ENCODE peak calls at places on chromosome X, in six cellular contexts. K, Z, R, C, T and Y are unnamed samples.

GRCh38 chrX:129930941-129931410 is 25.0 kb downstream of the UTP14A start:
- DNase-seq in K (no peak), Z (no peak), R (peak), C (peak), T (no peak), Y (no peak)

GRCh38 chrX:10168226-10168625 is 11.5 kb downstream of the CLCN4 start:
- DNase-seq in K (no peak), Z (no peak), R (no peak), C (no peak), T (no peak), Y (no peak)

GRCh38 chrX:38061335-38061734 is 55.0 kb downstream of the SYTL5 start:
- DNase-seq in K (no peak), Z (no peak), R (peak), C (no peak), T (no peak), Y (no peak)

GRCh38 chrX:71671043-71671829 is 3.9 kb downstream of the LOC101059915 start:
- DNase-seq in K (no peak), Z (no peak), R (no peak), C (peak), T (peak), Y (no peak)

GRCh38 chrX:38192007-38192625 is 28.6 kb downstream of the SRPX start:
- DNase-seq in K (no peak), Z (no peak), R (peak), C (peak), T (no peak), Y (peak)

GRCh38 chrX:73127700-73128241 is 48.5 kb upstream of the PABPC1L2A start:
- DNase-seq in K (no peak), Z (no peak), R (no peak), C (no peak), T (peak), Y (peak)

GRCh38 chrX:135449637-135450550 is 28.1 kb downstream of the SMIM10L2A start:
- DNase-seq in K (no peak), Z (no peak), R (no peak), C (no peak), T (no peak), Y (no peak)

GRCh38 chrX:3757510-3758025 is 44.1 kb upstream of the PRKX start:
- DNase-seq in K (peak), Z (no peak), R (no peak), C (no peak), T (no peak), Y (no peak)

GRCh38 chrX:69216911-69217310 is 51.7 kb upstream of the PJA1 start:
- DNase-seq in K (no peak), Z (no peak), R (no peak), C (no peak), T (peak), Y (no peak)

GRCh38 chrX:123206222-123206621 is 22.1 kb downstream of the GRIA3 start:
- DNase-seq in K (no peak), Z (no peak), R (no peak), C (no peak), T (no peak), Y (peak)

GRCh38 chrX:130665214-130665613 is 237.8 kb downstream of the ENOX2 start:
- DNase-seq in K (no peak), Z (no peak), R (no peak), C (no peak), T (no peak), Y (no peak)

GRCh38 chrX:7169627-7170026 is 21.7 kb upstream of the PUDP start:
- DNase-seq in K (no peak), Z (no peak), R (no peak), C (no peak), T (no peak), Y (no peak)

GRCh38 chrX:17432158-17432557 is 57.2 kb downstream of the NHS start:
- DNase-seq in K (no peak), Z (no peak), R (no peak), C (no peak), T (no peak), Y (no peak)

GRCh38 chrX:41022579-41022978 is 62.7 kb upstream of the USP9X start:
- DNase-seq in K (peak), Z (no peak), R (no peak), C (no peak), T (no peak), Y (no peak)

GRCh38 chrX:114774691-114775090 is 190.8 kb downstream of the HTR2C start:
- DNase-seq in K (no peak), Z (no peak), R (no peak), C (no peak), T (no peak), Y (no peak)
- TF ChIP-seq CTCF in K (peak), Z (no peak), R (no peak), C (no peak), T (no peak), Y (no peak)

GRCh38 chrX:140697618-140698017 is 11.9 kb upstream of the LINC00632 start:
- DNase-seq in K (no peak), Z (no peak), R (no peak), C (no peak), T (no peak), Y (no peak)
- TF ChIP-seq CTCF in K (no peak), Z (no peak), R (no peak), C (no peak), T (no peak), Y (no peak)

GRCh38 chrX:24498181-24498580 is 33.1 kb downstream of the PDK3 start:
- DNase-seq in K (no peak), Z (no peak), R (peak), C (peak), T (no peak), Y (peak)
- TF ChIP-seq CTCF in K (peak), Z (no peak), R (no peak), C (peak), T (no peak), Y (no peak)

GRCh38 chrX:125678258-125678657 is 358.6 kb downstream of the TEX13C start:
- DNase-seq in K (no peak), Z (no peak), R (no peak), C (no peak), T (no peak), Y (no peak)

GRCh38 chrX:125680366-125680765 is 360.7 kb downstream of the TEX13C start:
- DNase-seq in K (no peak), Z (no peak), R (no peak), C (no peak), T (no peak), Y (no peak)

GRCh38 chrX:125681507-125681906 is 361.8 kb downstream of the TEX13C start:
- DNase-seq in K (no peak), Z (no peak), R (no peak), C (no peak), T (no peak), Y (no peak)

GRCh38 chrX:125681058-125681457 is 361.4 kb downstream of the TEX13C start:
- DNase-seq in K (no peak), Z (no peak), R (no peak), C (no peak), T (no peak), Y (no peak)
- TF ChIP-seq CTCF in K (no peak), Z (no peak), R (no peak), C (no peak), T (no peak), Y (no peak)

DNA sequence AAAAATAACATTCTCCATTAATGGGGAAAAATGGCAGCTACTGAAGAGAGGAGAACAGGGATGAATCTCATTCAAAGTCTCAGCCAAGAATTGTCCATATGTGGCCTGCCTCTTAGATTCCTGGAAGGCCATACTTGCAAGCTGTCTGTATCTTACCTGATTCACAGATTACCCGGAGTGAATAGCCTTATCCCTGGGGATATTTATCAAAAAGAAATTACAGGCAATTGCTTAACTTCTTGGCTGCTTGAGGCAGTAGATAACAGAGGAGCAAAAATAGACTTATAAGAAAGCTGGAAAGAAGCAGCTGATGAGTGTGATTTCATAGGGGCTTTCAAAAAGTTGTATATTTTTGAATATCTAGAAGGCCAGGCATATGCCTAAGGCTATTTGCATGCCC is 68.8 kb upstream of the PPP1R2C start:
- DNase-seq in K (no peak), Z (no peak), R (no peak), C (no peak), T (no peak), Y (no peak)
- TF ChIP-seq CTCF in K (no peak), Z (no peak), R (no peak), C (no peak), T (no peak), Y (no peak)

DNA sequence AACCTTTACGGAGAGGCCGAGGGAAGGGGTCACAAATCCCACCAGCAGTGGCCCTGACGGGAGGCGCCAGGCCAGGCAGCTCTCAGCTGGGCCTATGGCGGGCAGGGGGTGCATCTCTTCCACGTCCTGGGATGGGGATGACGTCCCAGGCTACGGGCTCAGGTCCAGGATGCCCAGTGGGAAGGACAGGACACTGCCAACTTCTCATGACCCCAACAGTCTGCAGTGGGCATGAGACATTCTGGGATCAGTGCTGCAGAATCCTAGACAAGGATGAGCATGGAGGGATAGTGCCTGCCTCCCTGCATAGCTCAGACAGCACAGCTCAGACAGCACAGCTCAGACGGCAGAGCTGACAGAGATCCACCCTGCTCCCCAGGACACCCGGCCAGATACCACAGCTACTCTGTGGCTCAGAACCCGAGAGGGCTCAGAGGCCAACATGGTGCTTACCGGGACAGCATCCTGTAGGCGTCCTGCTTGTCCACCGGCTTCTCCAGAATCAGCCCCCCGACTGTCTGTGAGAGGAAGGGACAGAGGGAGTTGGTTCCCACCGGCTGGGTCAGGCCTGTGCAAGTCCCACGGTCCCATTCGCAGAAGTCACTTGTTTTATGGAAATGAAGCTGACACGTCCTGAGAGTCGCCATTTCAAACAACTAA is 17.3 kb downstream of the ASMTL start:
- DNase-seq in K (no peak), Z (no peak), R (no peak), C (no peak), T (peak), Y (no peak)
- TF ChIP-seq CTCF in K (no peak), Z (no peak), R (no peak), C (no peak), T (no peak), Y (no peak)

GRCh38 chrX:19678941-19679340 is 163.6 kb upstream of the MAP3K15 start:
- DNase-seq in K (no peak), Z (no peak), R (no peak), C (peak), T (no peak), Y (no peak)

GRCh38 chrX:19679787-19680186 is 164.5 kb upstream of the MAP3K15 start:
- DNase-seq in K (no peak), Z (no peak), R (no peak), C (no peak), T (no peak), Y (no peak)

GRCh38 chrX:19674041-19674769 is 158.9 kb upstream of the MAP3K15 start:
- DNase-seq in K (no peak), Z (no peak), R (no peak), C (no peak), T (no peak), Y (no peak)

GRCh38 chrX:19680580-19680979 is 165.3 kb upstream of the MAP3K15 start:
- DNase-seq in K (no peak), Z (no peak), R (no peak), C (no peak), T (no peak), Y (no peak)

DNA sequence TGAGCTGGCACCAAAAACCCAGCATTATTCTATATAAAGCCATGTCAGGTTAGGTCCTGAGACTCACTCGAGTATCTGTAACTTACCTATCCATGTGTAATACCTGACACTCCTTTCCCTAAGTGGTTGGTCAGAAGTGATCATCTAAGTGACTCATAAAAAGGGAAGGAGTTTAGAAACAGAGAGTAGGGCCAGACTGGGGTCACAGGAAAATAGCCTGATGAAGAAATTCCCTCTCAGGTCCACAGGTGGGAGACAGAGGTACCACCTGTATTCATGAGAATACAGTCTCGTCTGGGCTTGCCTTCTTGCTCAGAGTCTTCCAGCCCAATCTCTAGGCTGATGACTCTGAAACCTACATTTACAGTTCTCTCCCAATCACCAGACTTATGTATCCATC is 161.8 kb upstream of the MAP3K15 start:
- DNase-seq in K (peak), Z (no peak), R (no peak), C (no peak), T (no peak), Y (no peak)
- TF ChIP-seq CTCF in K (peak), Z (no peak), R (no peak), C (no peak), T (no peak), Y (no peak)

GRCh38 chrX:727738-728621 is 97.4 kb downstream of the SHOX start:
- DNase-seq in K (no peak), Z (no peak), R (peak), C (no peak), T (no peak), Y (peak)
- TF ChIP-seq CTCF in K (no peak), Z (peak), R (peak), C (no peak), T (no peak), Y (peak)